ENCODE peak calls at places on chromosomes 6 and 20, in eight cellular contexts. R is thoracic aorta, P is GM23248, U is uterus, Y is fibroblast of lung, F is neural progenitor cell, I is heart right ventricle, W is brain microvascular endothelial cell. G is an unnamed sample.

GRCh38 chr6:16130437-16130891 is 1.6 kb downstream of the MYLIP start:
- DNase-seq in R (no peak), P (peak; percentile 17), U (no peak), Y (no peak), F (peak; percentile 10), I (no peak), W (no peak), G (no peak)

GRCh38 chr6:123489589-123489988 is 147.2 kb downstream of the TRDN start:
- DNase-seq in R (no peak), P (no peak), U (no peak), Y (peak; percentile 26), F (no peak), I (no peak), W (no peak), G (no peak)

GRCh38 chr6:111844921-111845320 is 28.3 kb downstream of the FYN start:
- DNase-seq in R (no peak), P (no peak), U (no peak), Y (no peak), F (peak; percentile 67), I (no peak), W (no peak), G (no peak)

GRCh38 chr6:128124713-128125112 is 223.9 kb upstream of the THEMIS start:
- DNase-seq in R (no peak), P (peak; percentile 36), U (no peak), Y (peak; percentile 29), F (no peak), I (no peak), W (peak; percentile 57), G (no peak)

GRCh38 chr20:60271597-60271996 is 313.4 kb downstream of the CDH26 start:
- DNase-seq in R (no peak), P (peak; percentile 36), U (no peak), Y (no peak), F (peak; percentile 28), I (no peak), W (no peak), G (no peak)

GRCh38 chr6:137417411-137417810 is 76.8 kb downstream of the OLIG3 start:
- DNase-seq in R (no peak), P (peak; percentile 12), U (no peak), Y (peak; percentile 13), F (no peak), I (no peak), W (no peak), G (no peak)

GRCh38 chr20:1937316-1937976 is 42.2 kb downstream of the SIRPA start:
- DNase-seq in R (no peak), P (no peak), U (no peak), Y (no peak), F (no peak), I (no peak), W (no peak), G (no peak)

GRCh38 chr6:44649365-44650025 is 262.0 kb downstream of the CDC5L start:
- DNase-seq in R (no peak), P (peak; percentile 76), U (no peak), Y (peak; percentile 78), F (no peak), I (no peak), W (no peak), G (no peak)

GRCh38 chr6:100664274-100665040 is 199.7 kb upstream of the SIM1 start:
- DNase-seq in R (no peak), P (peak; percentile 56), U (no peak), Y (peak; percentile 62), F (peak; percentile 26), I (no peak), W (no peak), G (no peak)

GRCh38 chr20:33667245-33668086 is 723 bp downstream of the ACTL10 start:
- DNase-seq in R (no peak), P (no peak), U (peak; percentile 69), Y (peak; percentile 66), F (no peak), I (peak; percentile 42), W (peak; percentile 54), G (no peak)

GRCh38 chr6:87026961-87027360 is 67.9 kb downstream of the CGA start:
- DNase-seq in R (no peak), P (no peak), U (no peak), Y (no peak), F (no peak), I (no peak), W (no peak), G (no peak)

GRCh38 chr6:19268117-19268516 is 569.1 kb upstream of the ID4 start:
- DNase-seq in R (no peak), P (no peak), U (no peak), Y (no peak), F (no peak), I (no peak), W (no peak), G (no peak)

DNA sequence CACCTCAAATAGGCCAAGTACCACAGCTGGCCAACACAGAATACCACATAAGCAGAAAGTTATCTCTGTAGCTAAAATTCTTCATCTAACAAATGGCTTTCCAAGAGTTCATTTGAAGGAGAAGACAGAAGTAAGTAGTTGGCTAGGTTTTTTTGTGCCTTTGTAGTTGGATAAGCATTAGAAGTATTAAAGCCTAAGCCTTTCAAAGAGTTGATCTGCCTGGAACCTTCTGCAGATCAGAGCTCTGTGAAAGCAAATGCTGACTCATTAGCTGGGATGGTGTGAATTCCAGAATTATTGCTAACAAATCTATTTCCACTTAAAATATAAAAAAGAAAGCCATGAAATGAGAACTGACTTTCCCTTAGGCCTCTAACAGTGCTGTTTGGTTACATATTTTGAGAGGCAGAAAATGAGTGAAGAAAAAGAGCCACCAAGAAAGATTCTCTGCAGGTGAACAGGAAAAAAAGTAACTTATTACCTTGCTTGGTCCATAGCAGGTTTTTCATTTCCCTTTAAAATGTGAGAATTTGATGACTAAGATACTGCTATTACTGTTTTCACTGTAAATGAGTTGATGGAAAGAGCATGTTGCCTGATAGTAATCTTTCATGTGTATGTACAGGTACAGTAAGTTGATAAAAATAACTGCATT is 763.2 kb upstream of the FLRT3 start:
- DNase-seq in R (no peak), P (peak; percentile 64), U (no peak), Y (no peak), F (no peak), I (no peak), W (peak; percentile 58), G (no peak)
- H3K4me3 ChIP-seq in R (no peak overlapping the region), P (no peak overlapping the region), U (no peak overlapping the region), Y (no peak overlapping the region), F (no peak overlapping the region), I (no peak overlapping the region), W (no peak overlapping the region), G (no peak overlapping the region)

GRCh38 chr6:67633058-67633457 is 1002.0 kb upstream of the ADGRB3 start:
- DNase-seq in R (no peak), P (no peak), U (no peak), Y (no peak), F (no peak), I (no peak), W (no peak), G (no peak)
- H3K4me3 ChIP-seq in R (no peak overlapping the region), P (no peak overlapping the region), U (no peak overlapping the region), Y (no peak overlapping the region), F (no peak overlapping the region), I (no peak overlapping the region), W (no peak overlapping the region), G (no peak overlapping the region)

GRCh38 chr20:46255440-46256104 is 52.7 kb downstream of the CDH22 start:
- DNase-seq in R (no peak), P (no peak), U (peak; percentile 45), Y (no peak), F (no peak), I (peak; percentile 71), W (no peak), G (peak; percentile 68)
- H3K4me3 ChIP-seq in R (no peak overlapping the region), P (no peak overlapping the region), U (no peak overlapping the region), Y (no peak overlapping the region), F (no peak overlapping the region), I (no peak overlapping the region), W (no peak overlapping the region), G (no peak overlapping the region)

GRCh38 chr20:10463622-10464021 is 28.5 kb downstream of the SLX4IP start:
- DNase-seq in R (no peak), P (no peak), U (no peak), Y (no peak), F (no peak), I (no peak), W (no peak), G (no peak)

GRCh38 chr20:10467985-10468845 is 33.1 kb downstream of the SLX4IP start:
- DNase-seq in R (no peak), P (peak; percentile 44), U (no peak), Y (no peak), F (peak; percentile 29), I (no peak), W (peak; percentile 31), G (no peak)

GRCh38 chr20:10469599-10469998 is 34.5 kb downstream of the SLX4IP start:
- DNase-seq in R (no peak), P (peak; percentile 84), U (peak; percentile 42), Y (peak; percentile 92), F (peak; percentile 78), I (peak; percentile 61), W (peak; percentile 88), G (no peak)

GRCh38 chr20:10466325-10466724 is 31.2 kb downstream of the SLX4IP start:
- DNase-seq in R (no peak), P (no peak), U (no peak), Y (peak; percentile 20), F (peak; percentile 94), I (peak; percentile 25), W (no peak), G (no peak)

DNA sequence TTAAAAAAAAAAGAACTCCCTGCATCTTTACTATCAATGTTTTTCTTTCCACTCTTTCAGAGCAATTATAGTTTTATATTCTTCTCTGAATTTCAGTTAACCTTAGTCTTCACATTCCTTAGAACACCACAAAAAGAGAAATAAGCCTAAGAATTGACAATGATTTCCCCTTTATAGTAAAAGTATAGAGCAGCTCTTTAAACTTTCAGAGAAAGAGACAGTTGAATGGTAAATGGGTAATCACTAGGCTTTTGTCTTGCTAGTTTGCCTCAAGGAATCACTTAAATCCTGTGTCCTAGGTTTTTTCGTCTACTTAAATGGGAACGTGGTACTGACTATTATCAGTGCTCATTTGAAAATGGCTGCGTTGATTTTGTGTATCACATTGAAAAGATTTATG is 31.8 kb downstream of the SLX4IP start:
- DNase-seq in R (no peak), P (no peak), U (no peak), Y (no peak), F (peak; percentile 66), I (no peak), W (no peak), G (no peak)
- H3K4me3 ChIP-seq in R (peak overlapping the region; percentile 63), P (no peak overlapping the region), U (no peak overlapping the region), Y (no peak overlapping the region), F (peak overlapping the region; percentile 33), I (no peak overlapping the region), W (no peak overlapping the region), G (no peak overlapping the region)

DNA sequence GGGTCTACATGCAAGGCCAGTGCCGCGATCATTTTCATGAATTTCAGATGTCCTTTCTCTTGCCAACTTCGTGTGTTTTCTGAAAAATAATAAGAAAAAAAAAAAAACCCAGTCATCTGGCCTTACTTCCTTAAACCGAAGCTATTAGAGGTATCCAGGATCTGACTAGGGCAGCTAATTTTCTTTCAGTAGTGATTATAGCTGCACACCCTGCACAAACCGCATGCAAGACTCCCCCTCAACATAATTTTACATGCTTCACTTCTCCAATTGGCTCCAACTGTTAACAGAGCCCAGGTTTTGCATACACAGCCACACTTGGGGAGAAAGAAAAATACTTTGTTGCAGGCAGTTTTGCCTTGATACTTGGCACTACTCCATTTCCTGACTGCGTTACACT is 11.8 kb upstream of the F13A1 start:
- DNase-seq in R (no peak), P (no peak), U (no peak), Y (no peak), F (no peak), I (no peak), W (no peak), G (no peak)
- H3K4me3 ChIP-seq in R (no peak overlapping the region), P (no peak overlapping the region), U (no peak overlapping the region), Y (no peak overlapping the region), F (no peak overlapping the region), I (no peak overlapping the region), W (no peak overlapping the region), G (no peak overlapping the region)

G was measured in left lung.